ENCODE peak calls at places on chromosomes 1 and 21, in five cellular contexts. L, P, C, J and H are unnamed samples.

GRCh38 chr1:14968251-14968812 is 185.2 kb upstream of the TMEM51 start:
- DNase-seq in P (no peak), J (no peak), C (no peak), L (no peak), H (peak)

GRCh38 chr1:76066390-76066789 is 8.2 kb upstream of the ST6GALNAC3 start:
- DNase-seq in J (no peak), C (no peak), P (no peak), L (no peak), H (no peak)

GRCh38 chr1:102628008-102628736 is 480.1 kb downstream of the COL11A1 start:
- DNase-seq in J (no peak), L (no peak), P (no peak), C (no peak), H (no peak)

GRCh38 chr1:35857830-35858229 is 25.2 kb upstream of the AGO1 start:
- DNase-seq in P (no peak), L (no peak), C (no peak), J (no peak), H (no peak)

GRCh38 chr1:185499986-185500626 is 183.1 kb upstream of the IVNS1ABP start:
- DNase-seq in L (no peak), P (no peak), C (no peak), J (peak), H (no peak)

GRCh38 chr21:35106246-35106835 is 57.2 kb upstream of the RUNX1 start:
- DNase-seq in C (no peak), P (no peak), L (no peak), J (no peak), H (no peak)

GRCh38 chr1:231194843-231195516 is 33.1 kb downstream of the TRIM67 start:
- DNase-seq in C (no peak), L (no peak), J (no peak), P (peak), H (no peak)

GRCh38 chr1:82801151-82801550 is 1000.4 kb downstream of the ADGRL2 start:
- DNase-seq in L (no peak), C (no peak), J (no peak), P (no peak), H (no peak)

GRCh38 chr21:38597436-38597835 is 99.2 kb upstream of the ERG start:
- DNase-seq in P (no peak), C (no peak), L (no peak), J (no peak), H (no peak)

GRCh38 chr1:176795929-176796328 is 333.0 kb downstream of the PAPPA2 start:
- DNase-seq in L (no peak), C (no peak), P (no peak), J (no peak), H (no peak)

GRCh38 chr21:46052703-46053651 is 44.9 kb upstream of the COL6A2 start:
- DNase-seq in C (no peak), P (no peak), L (no peak), J (no peak), H (no peak)

GRCh38 chr1:202649553-202650392 is 60.5 kb downstream of the SYT2 start:
- DNase-seq in L (no peak), J (no peak), C (no peak), P (no peak), H (no peak)

GRCh38 chr1:31588751-31589515 is 12.6 kb downstream of the TINAGL1 start:
- DNase-seq in J (no peak), L (peak), P (no peak), C (no peak), H (no peak)

GRCh38 chr1:156320560-156320959 is 17.5 kb downstream of the CCT3 start:
- DNase-seq in L (no peak), C (no peak), J (no peak), P (no peak), H (no peak)

GRCh38 chr1:155872527-155872926 is 13.2 kb downstream of the SYT11 start:
- DNase-seq in L (no peak), J (no peak), P (no peak), C (no peak), H (no peak)

GRCh38 chr1:14413809-14414208 is 184.7 kb upstream of the KAZN start:
- DNase-seq in P (no peak), L (no peak), C (no peak), J (peak), H (no peak)

GRCh38 chr1:205907794-205908193 is 35.5 kb downstream of the SLC26A9 start:
- DNase-seq in C (no peak), J (no peak), L (no peak), P (no peak), H (no peak)

GRCh38 chr1:39657923-39658485 is 13.9 kb downstream of the NT5C1A start:
- DNase-seq in P (peak), L (peak), C (peak), J (peak), H (no peak)

GRCh38 chr21:35563885-35564451 is 496.4 kb downstream of the SETD4 start:
- DNase-seq in J (peak), C (no peak), P (no peak), L (peak), H (no peak)

GRCh38 chr1:227887697-227888403 is 59.9 kb downstream of the WNT9A start:
- DNase-seq in J (no peak), C (peak), L (peak), P (no peak), H (peak)

GRCh38 chr1:244598611-244599010 is 54.3 kb upstream of the DESI2 start:
- DNase-seq in L (no peak), J (no peak), P (no peak), C (no peak), H (no peak)

GRCh38 chr1:48471103-48471502 is 901 bp downstream of the SPATA6 start:
- DNase-seq in P (no peak), L (no peak), J (no peak), C (no peak), H (no peak)

GRCh38 chr1:35656863-35657232 is 15.5 kb upstream of the PSMB2 start:
- DNase-seq in J (no peak), C (no peak), L (no peak), P (no peak), H (no peak)

GRCh38 chr1:9996624-9997582 is at the start of gene RBP7:
- DNase-seq in P (peak), C (peak), J (no peak), L (peak), H (peak)

GRCh38 chr1:46735708-46736324 is 16.9 kb upstream of the EFCAB14 start:
- DNase-seq in L (peak), C (no peak), J (peak), P (no peak), H (no peak)

GRCh38 chr1:171252482-171252881 is 4.2 kb downstream of the FMO1 start:
- DNase-seq in P (no peak), C (no peak), L (no peak), J (no peak), H (no peak)

GRCh38 chr1:228995229-228995628 is 259.9 kb downstream of the RHOU start:
- DNase-seq in P (no peak), L (no peak), C (no peak), J (no peak), H (no peak)

GRCh38 chr1:66231162-66232077 is 302.5 kb upstream of the SGIP1 start:
- DNase-seq in J (no peak), P (peak), L (no peak), C (no peak), H (no peak)

GRCh38 chr1:1556505-1556904 is 16.1 kb upstream of the TMEM240 start:
- DNase-seq in L (no peak), C (no peak), J (no peak), P (no peak), H (no peak)

GRCh38 chr1:168689726-168690602 is 39.0 kb downstream of the DPT start:
- DNase-seq in L (no peak), C (no peak), P (no peak), J (no peak), H (no peak)

GRCh38 chr1:230958370-230958769 is 20.3 kb downstream of the TTC13 start:
- DNase-seq in P (no peak), C (no peak), J (no peak), L (no peak), H (no peak)

GRCh38 chr1:67211589-67212563 is 45.6 kb downstream of the IL23R start:
- DNase-seq in L (peak), P (peak), C (no peak), J (no peak), H (no peak)

GRCh38 chr1:173202430-173203145 is 4.5 kb downstream of the TNFSF4 start:
- DNase-seq in J (peak), C (peak), L (peak), P (peak), H (no peak)

GRCh38 chr1:203306970-203307541 is 1.7 kb downstream of the BTG2 start:
- DNase-seq in P (no peak), J (no peak), C (no peak), L (peak), H (no peak)

GRCh38 chr1:197526736-197527371 is 248.4 kb downstream of the DENND1B start:
- DNase-seq in P (peak), J (peak), L (no peak), C (no peak), H (no peak)
- TF ChIP-seq CTCF in P (peak), J (peak), L (peak), C (peak), H (peak)

GRCh38 chr1:100350787-100351094 is 1.6 kb upstream of the CDC14A start:
- DNase-seq in C (no peak), L (no peak), J (no peak), P (no peak), H (no peak)

GRCh38 chr1:100349276-100349675 is 3.0 kb upstream of the CDC14A start:
- DNase-seq in C (no peak), P (no peak), J (no peak), L (no peak), H (no peak)

GRCh38 chr1:100352267-100353072 is at the start of gene CDC14A:
- DNase-seq in L (peak), J (peak), C (peak), P (peak), H (peak)

GRCh38 chr1:100353073-100353801 is 931 bp downstream of the CDC14A start:
- DNase-seq in L (peak), C (peak), J (no peak), P (peak), H (no peak)

DNA sequence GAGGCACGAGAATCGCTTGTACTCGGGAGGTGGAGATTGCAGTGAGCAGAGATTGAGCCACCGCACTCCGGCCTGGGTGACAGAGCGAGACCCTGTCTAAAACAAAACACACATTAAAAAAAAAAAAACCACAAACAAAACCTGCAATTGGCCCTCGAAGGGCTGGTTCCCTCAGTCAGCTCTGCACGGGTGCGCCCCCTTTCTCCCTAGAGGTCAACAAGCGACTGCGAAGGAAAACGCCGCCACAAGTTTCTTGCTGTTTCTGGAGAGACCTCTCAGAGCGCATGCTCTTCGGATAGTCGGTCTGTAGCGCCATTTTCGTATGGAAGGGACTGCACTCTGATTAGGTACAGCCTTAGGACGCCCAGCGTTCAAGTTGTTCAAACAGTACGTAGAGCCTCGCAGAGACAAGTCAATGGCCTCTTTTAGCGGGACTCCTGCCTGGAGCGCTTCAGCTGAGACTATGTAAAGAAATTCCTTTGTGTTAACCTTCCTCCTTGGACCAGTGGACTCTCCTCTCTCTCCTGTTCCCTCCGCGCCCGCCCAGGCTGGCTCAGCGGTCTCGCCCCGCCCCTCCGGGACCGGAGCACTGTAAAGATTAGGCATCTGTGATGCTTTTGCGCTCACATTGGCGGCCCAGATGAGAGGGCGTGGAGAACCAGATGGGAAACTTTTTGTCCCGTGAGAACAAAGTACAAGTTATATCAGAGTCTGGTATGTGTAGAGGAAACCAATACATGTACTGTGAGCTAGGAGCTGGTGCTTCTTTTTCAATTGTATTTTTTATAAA is 1.0 kb upstream of the CDC14A start:
- DNase-seq in L (peak), J (peak), C (peak), P (peak), H (no peak)
- TF ChIP-seq CTCF in L (peak), J (peak), C (peak), P (peak), H (peak)

GRCh38 chr1:63000508-63000907 is 216.6 kb downstream of the ATG4C start:
- DNase-seq in C (no peak), J (no peak), L (peak), P (no peak), H (no peak)

GRCh38 chr1:63010898-63011660 is 227.1 kb downstream of the ATG4C start:
- DNase-seq in L (no peak), P (no peak), C (no peak), J (no peak), H (no peak)

GRCh38 chr1:63004868-63005267 is 220.9 kb downstream of the ATG4C start:
- DNase-seq in L (no peak), P (peak), J (no peak), C (no peak), H (no peak)

GRCh38 chr1:63005812-63006211 is 221.9 kb downstream of the ATG4C start:
- DNase-seq in P (no peak), C (no peak), J (no peak), L (no peak), H (no peak)
- TF ChIP-seq CTCF in P (no peak), C (no peak), J (no peak), L (no peak), H (no peak)

GRCh38 chr1:96596226-96596625 is 125.4 kb upstream of the PTBP2 start:
- DNase-seq in L (peak), J (no peak), P (peak), C (no peak), H (no peak)
- TF ChIP-seq CTCF in L (peak), J (peak), P (peak), C (no peak), H (peak)

GRCh38 chr1:92066321-92066720 is 8.9 kb downstream of the SETSIP start:
- DNase-seq in C (peak), P (no peak), J (no peak), L (no peak), H (no peak)

GRCh38 chr1:92070892-92071291 is 4.3 kb downstream of the SETSIP start:
- DNase-seq in C (no peak), L (no peak), P (no peak), J (no peak), H (no peak)

DNA sequence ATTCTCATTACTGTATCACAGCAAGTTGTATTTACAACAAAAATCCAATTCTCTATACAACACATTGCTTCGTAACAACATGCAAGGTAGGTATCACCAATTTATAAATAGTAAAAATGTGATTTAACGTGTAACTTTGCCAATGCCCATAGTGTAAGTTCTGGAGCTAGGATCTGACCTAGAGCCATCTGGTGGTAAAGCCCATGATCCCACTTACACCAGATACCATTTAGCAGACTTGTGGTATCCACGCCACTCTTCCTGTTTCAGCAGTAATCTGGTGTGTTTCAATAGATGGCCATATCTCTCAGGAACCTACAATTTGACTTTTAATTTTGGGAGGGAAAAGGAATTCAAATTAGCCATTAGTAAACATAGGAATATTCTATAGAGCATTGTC is 10.2 kb downstream of the SETSIP start:
- DNase-seq in L (no peak), J (no peak), P (no peak), C (no peak), H (no peak)
- TF ChIP-seq CTCF in L (no peak), J (no peak), P (no peak), C (no peak), H (no peak)

DNA sequence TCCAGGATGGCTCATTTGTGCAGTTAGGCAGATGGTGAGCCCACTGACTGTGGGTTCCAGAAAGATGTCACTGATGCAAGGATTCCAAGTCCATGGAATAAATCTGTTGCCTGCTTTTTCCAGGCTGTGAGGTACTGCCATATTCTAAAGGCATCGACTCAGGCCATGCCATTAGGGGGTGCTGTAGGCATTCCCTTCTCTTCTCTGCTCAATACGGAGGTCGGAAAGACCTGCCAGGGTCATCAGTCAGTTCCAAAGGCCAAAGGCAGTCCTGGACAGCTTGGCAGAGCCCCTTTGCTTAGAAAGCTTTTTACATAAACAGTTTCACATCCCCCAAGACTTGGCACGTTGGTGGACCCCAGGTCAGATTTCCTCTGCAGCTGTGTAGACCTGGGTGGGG is 31.7 kb upstream of the TMEM125 start:
- DNase-seq in P (peak), L (peak), J (peak), C (peak), H (no peak)
- TF ChIP-seq CTCF in P (peak), L (peak), J (peak), C (peak), H (peak)

DNA sequence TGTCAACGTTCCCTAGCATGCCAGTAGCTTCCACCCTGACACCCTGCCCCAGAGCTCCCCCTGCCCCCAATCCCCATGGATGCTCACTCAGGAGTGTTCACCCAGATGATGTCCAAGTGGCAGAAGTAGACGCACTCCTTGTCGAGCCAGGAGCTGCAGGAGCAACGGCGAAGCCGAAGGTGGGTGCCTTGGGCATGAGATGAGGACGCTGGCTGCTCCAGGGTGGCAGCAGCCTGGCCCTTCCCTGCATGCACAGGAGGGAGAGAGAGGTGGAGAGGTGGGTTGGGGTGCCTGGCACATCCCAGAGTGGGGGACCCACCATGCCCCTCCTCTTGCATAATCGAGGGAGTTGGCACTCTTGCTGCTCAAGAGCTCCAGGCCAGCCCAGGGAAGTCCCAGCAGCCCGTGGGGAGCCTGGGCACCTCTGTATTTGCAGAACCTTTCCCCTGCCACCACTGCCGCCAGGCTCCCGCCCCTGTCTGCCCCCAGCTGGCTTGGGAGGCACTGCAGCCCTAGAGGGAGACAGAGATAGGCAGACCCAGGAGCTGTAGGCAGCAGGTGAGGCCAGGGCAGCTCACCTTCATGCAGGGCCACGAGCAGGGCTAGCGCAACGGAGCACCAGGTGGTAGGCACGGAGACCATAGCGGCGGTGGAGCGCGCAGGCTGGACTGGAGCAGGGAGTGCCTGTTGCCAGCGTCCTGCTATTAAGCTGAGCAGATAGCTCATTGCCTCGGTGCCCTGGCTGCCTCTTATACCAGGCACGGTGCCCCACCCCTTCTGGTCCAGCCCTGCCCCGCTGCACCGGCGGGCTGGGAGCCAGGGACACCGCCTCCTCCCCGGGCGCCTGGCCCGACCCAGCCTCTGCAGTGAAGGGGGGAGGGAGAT is at the start of gene EDN2:
- DNase-seq in C (peak), J (no peak), L (no peak), P (peak), H (peak)
- TF ChIP-seq CTCF in C (peak), J (peak), L (peak), P (no peak), H (peak)

DNA sequence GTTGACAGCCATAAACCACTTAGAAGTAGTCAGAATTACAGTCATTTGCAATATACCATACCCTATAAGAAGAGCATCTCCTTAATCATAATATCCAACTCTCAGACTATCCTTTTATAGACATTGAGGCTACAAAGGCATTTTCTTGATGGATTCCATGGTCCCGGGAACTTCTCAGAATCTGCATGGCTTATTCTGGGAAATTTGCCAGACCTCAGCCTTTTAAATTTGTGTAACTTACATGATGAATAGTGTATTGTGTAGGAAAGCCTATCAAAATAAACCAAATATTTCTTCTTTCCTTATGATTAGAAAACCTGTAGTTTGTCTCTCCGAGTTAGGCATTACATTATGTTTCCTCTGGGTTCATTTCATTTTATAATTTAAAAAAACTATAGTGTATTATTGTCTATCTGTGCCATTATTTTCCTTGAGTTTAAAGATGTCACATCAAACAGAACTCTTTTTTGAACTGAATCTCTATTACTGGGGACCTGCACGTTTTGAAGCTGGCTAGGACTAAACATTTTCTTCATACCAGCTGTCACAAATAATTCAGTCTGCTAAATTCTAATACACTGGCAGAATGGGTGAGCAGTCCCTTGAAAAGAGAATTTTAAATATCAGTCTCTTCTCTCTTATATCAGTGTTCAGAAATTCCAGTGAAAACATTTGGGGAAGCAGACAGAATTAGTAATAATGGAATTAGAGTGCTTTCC is 102.9 kb downstream of the GABPA start:
- DNase-seq in J (peak), C (no peak), L (no peak), P (no peak), H (no peak)
- TF ChIP-seq CTCF in J (no peak), C (no peak), L (no peak), P (no peak), H (no peak)

GRCh38 chr1:213982814-213983588 is 4.8 kb upstream of the PROX1 start:
- DNase-seq in C (no peak), P (no peak), J (no peak), L (peak), H (no peak)
- TF ChIP-seq CTCF in C (no peak), P (no peak), J (no peak), L (no peak), H (no peak)

GRCh38 chr1:224175615-224176014 is 7.4 kb upstream of the DEGS1 start:
- DNase-seq in L (peak), C (no peak), J (no peak), P (no peak), H (no peak)
- TF ChIP-seq CTCF in L (no peak), C (no peak), J (no peak), P (no peak), H (no peak)